ENCODE peak calls at places on chromosomes 11 and 22, in six cellular contexts. One of them, this sample, is unnamed.

GRCh38 chr22:30922151-30922611 is 46.4 kb downstream of the MORC2 start:
- DNase-seq in stimulated activated CD4-positive, alpha-beta T cell treated with anti-CD3 and anti-CD28 coated beads, Interleukin-1b, Interleukin-23, amount 100 ng/mL, for 1 hour: peak; percentile 58
- DNase-seq in HFF-Myc: peak; percentile 4
- DNase-seq in HS-5: no peak
- DNase-seq in neural crest cell: no peak
- DNase-seq in CD4-positive, CD25-positive, alpha-beta regulatory T cell: peak; percentile 86
- DNase-seq in this sample: peak; percentile 82

GRCh38 chr11:132848336-132848735 is 684.0 kb downstream of the OPCML start:
- DNase-seq in CD4-positive, CD25-positive, alpha-beta regulatory T cell: no peak
- DNase-seq in HFF-Myc: no peak
- DNase-seq in stimulated activated CD4-positive, alpha-beta T cell treated with anti-CD3 and anti-CD28 coated beads, Interleukin-1b, Interleukin-23, amount 100 ng/mL, for 1 hour: no peak
- DNase-seq in HS-5: no peak
- DNase-seq in neural crest cell: no peak
- DNase-seq in this sample: no peak

GRCh38 chr11:62125881-62126280 is 2.1 kb downstream of the INCENP start:
- DNase-seq in neural crest cell: peak; percentile 35
- DNase-seq in stimulated activated CD4-positive, alpha-beta T cell treated with anti-CD3 and anti-CD28 coated beads, Interleukin-1b, Interleukin-23, amount 100 ng/mL, for 1 hour: no peak
- DNase-seq in HS-5: no peak
- DNase-seq in HFF-Myc: no peak
- DNase-seq in CD4-positive, CD25-positive, alpha-beta regulatory T cell: no peak
- DNase-seq in this sample: no peak

GRCh38 chr22:28759861-28760560 is 12.5 kb upstream of the CCDC117 start:
- DNase-seq in stimulated activated CD4-positive, alpha-beta T cell treated with anti-CD3 and anti-CD28 coated beads, Interleukin-1b, Interleukin-23, amount 100 ng/mL, for 1 hour: no peak
- DNase-seq in HS-5: no peak
- DNase-seq in HFF-Myc: no peak
- DNase-seq in CD4-positive, CD25-positive, alpha-beta regulatory T cell: no peak
- DNase-seq in neural crest cell: no peak
- DNase-seq in this sample: no peak

GRCh38 chr22:49533886-49534285 is 293.8 kb downstream of the BRD1 start:
- DNase-seq in stimulated activated CD4-positive, alpha-beta T cell treated with anti-CD3 and anti-CD28 coated beads, Interleukin-1b, Interleukin-23, amount 100 ng/mL, for 1 hour: no peak
- DNase-seq in HS-5: no peak
- DNase-seq in CD4-positive, CD25-positive, alpha-beta regulatory T cell: no peak
- DNase-seq in neural crest cell: no peak
- DNase-seq in HFF-Myc: no peak
- DNase-seq in this sample: no peak

GRCh38 chr11:44988981-44989635 is 38.4 kb upstream of the TP53I11 start:
- DNase-seq in HFF-Myc: no peak
- DNase-seq in stimulated activated CD4-positive, alpha-beta T cell treated with anti-CD3 and anti-CD28 coated beads, Interleukin-1b, Interleukin-23, amount 100 ng/mL, for 1 hour: no peak
- DNase-seq in HS-5: no peak
- DNase-seq in CD4-positive, CD25-positive, alpha-beta regulatory T cell: no peak
- DNase-seq in neural crest cell: no peak
- DNase-seq in this sample: no peak

GRCh38 chr11:44621784-44622183 is 56.3 kb downstream of the CD82 start:
- DNase-seq in HFF-Myc: no peak
- DNase-seq in neural crest cell: no peak
- DNase-seq in CD4-positive, CD25-positive, alpha-beta regulatory T cell: no peak
- DNase-seq in stimulated activated CD4-positive, alpha-beta T cell treated with anti-CD3 and anti-CD28 coated beads, Interleukin-1b, Interleukin-23, amount 100 ng/mL, for 1 hour: no peak
- DNase-seq in HS-5: no peak
- DNase-seq in this sample: no peak

GRCh38 chr22:49564666-49565515 is 262.8 kb downstream of the BRD1 start:
- DNase-seq in neural crest cell: no peak
- DNase-seq in CD4-positive, CD25-positive, alpha-beta regulatory T cell: no peak
- DNase-seq in HFF-Myc: no peak
- DNase-seq in HS-5: no peak
- DNase-seq in stimulated activated CD4-positive, alpha-beta T cell treated with anti-CD3 and anti-CD28 coated beads, Interleukin-1b, Interleukin-23, amount 100 ng/mL, for 1 hour: no peak
- DNase-seq in this sample: no peak

GRCh38 chr11:45650166-45651095 is 15.0 kb downstream of the CHST1 start:
- DNase-seq in HS-5: no peak
- DNase-seq in stimulated activated CD4-positive, alpha-beta T cell treated with anti-CD3 and anti-CD28 coated beads, Interleukin-1b, Interleukin-23, amount 100 ng/mL, for 1 hour: no peak
- DNase-seq in CD4-positive, CD25-positive, alpha-beta regulatory T cell: no peak
- DNase-seq in HFF-Myc: no peak
- DNase-seq in neural crest cell: no peak
- DNase-seq in this sample: no peak

GRCh38 chr11:126949066-126949945 is 51.3 kb downstream of the KIRREL3 start:
- DNase-seq in HS-5: no peak
- DNase-seq in HFF-Myc: no peak
- DNase-seq in CD4-positive, CD25-positive, alpha-beta regulatory T cell: no peak
- DNase-seq in neural crest cell: no peak
- DNase-seq in stimulated activated CD4-positive, alpha-beta T cell treated with anti-CD3 and anti-CD28 coated beads, Interleukin-1b, Interleukin-23, amount 100 ng/mL, for 1 hour: no peak
- DNase-seq in this sample: no peak

GRCh38 chr11:93738647-93739081 is 2.6 kb downstream of the TAF1D start:
- DNase-seq in neural crest cell: no peak
- DNase-seq in stimulated activated CD4-positive, alpha-beta T cell treated with anti-CD3 and anti-CD28 coated beads, Interleukin-1b, Interleukin-23, amount 100 ng/mL, for 1 hour: no peak
- DNase-seq in HS-5: no peak
- DNase-seq in CD4-positive, CD25-positive, alpha-beta regulatory T cell: no peak
- DNase-seq in HFF-Myc: no peak
- DNase-seq in this sample: no peak

GRCh38 chr11:1453611-1454386 is 32.8 kb downstream of the MOB2 start:
- DNase-seq in CD4-positive, CD25-positive, alpha-beta regulatory T cell: peak; percentile 36
- DNase-seq in stimulated activated CD4-positive, alpha-beta T cell treated with anti-CD3 and anti-CD28 coated beads, Interleukin-1b, Interleukin-23, amount 100 ng/mL, for 1 hour: no peak
- DNase-seq in HS-5: no peak
- DNase-seq in HFF-Myc: no peak
- DNase-seq in neural crest cell: no peak
- DNase-seq in this sample: peak; percentile 48

GRCh38 chr11:112972399-112973115 is 11.3 kb downstream of the NCAM1 start:
- DNase-seq in HS-5: no peak
- DNase-seq in CD4-positive, CD25-positive, alpha-beta regulatory T cell: no peak
- DNase-seq in HFF-Myc: no peak
- DNase-seq in stimulated activated CD4-positive, alpha-beta T cell treated with anti-CD3 and anti-CD28 coated beads, Interleukin-1b, Interleukin-23, amount 100 ng/mL, for 1 hour: no peak
- DNase-seq in neural crest cell: no peak
- DNase-seq in this sample: no peak

GRCh38 chr22:27633296-27633871 is 168.2 kb downstream of the MN1 start:
- DNase-seq in HFF-Myc: no peak
- DNase-seq in CD4-positive, CD25-positive, alpha-beta regulatory T cell: no peak
- DNase-seq in neural crest cell: no peak
- DNase-seq in stimulated activated CD4-positive, alpha-beta T cell treated with anti-CD3 and anti-CD28 coated beads, Interleukin-1b, Interleukin-23, amount 100 ng/mL, for 1 hour: no peak
- DNase-seq in HS-5: no peak
- DNase-seq in this sample: no peak

GRCh38 chr11:93396356-93396755 is 65.8 kb downstream of the DEUP1 start:
- DNase-seq in stimulated activated CD4-positive, alpha-beta T cell treated with anti-CD3 and anti-CD28 coated beads, Interleukin-1b, Interleukin-23, amount 100 ng/mL, for 1 hour: no peak
- DNase-seq in HFF-Myc: no peak
- DNase-seq in CD4-positive, CD25-positive, alpha-beta regulatory T cell: no peak
- DNase-seq in HS-5: no peak
- DNase-seq in neural crest cell: no peak
- DNase-seq in this sample: no peak

GRCh38 chr11:99522467-99523173 is 501.9 kb downstream of the CNTN5 start:
- DNase-seq in neural crest cell: no peak
- DNase-seq in HS-5: peak; percentile 44
- DNase-seq in stimulated activated CD4-positive, alpha-beta T cell treated with anti-CD3 and anti-CD28 coated beads, Interleukin-1b, Interleukin-23, amount 100 ng/mL, for 1 hour: no peak
- DNase-seq in HFF-Myc: no peak
- DNase-seq in CD4-positive, CD25-positive, alpha-beta regulatory T cell: no peak
- DNase-seq in this sample: no peak

GRCh38 chr11:109739374-109739773 is 317.4 kb downstream of the C11orf87 start:
- DNase-seq in CD4-positive, CD25-positive, alpha-beta regulatory T cell: no peak
- DNase-seq in stimulated activated CD4-positive, alpha-beta T cell treated with anti-CD3 and anti-CD28 coated beads, Interleukin-1b, Interleukin-23, amount 100 ng/mL, for 1 hour: no peak
- DNase-seq in HFF-Myc: no peak
- DNase-seq in neural crest cell: no peak
- DNase-seq in HS-5: no peak
- DNase-seq in this sample: no peak

GRCh38 chr22:50713571-50714056 is 24.4 kb upstream of the ACR start:
- DNase-seq in neural crest cell: no peak
- DNase-seq in CD4-positive, CD25-positive, alpha-beta regulatory T cell: no peak
- DNase-seq in stimulated activated CD4-positive, alpha-beta T cell treated with anti-CD3 and anti-CD28 coated beads, Interleukin-1b, Interleukin-23, amount 100 ng/mL, for 1 hour: no peak
- DNase-seq in HFF-Myc: no peak
- DNase-seq in HS-5: no peak
- DNase-seq in this sample: no peak